ENCODE peak calls at places on chromosomes 3 and 15, in nine cellular contexts. U, F, K, Q, P, V, X, W and J are unnamed samples.

GRCh38 chr15:101047301-101047781 is 128.2 kb downstream of the LRRK1 start:
- DNase-seq in F (no peak), Q (peak; percentile 32), U (no peak), V (no peak), W (no peak), X (no peak), P (no peak), K (peak; percentile 12), J (no peak)

GRCh38 chr15:68410466-68411200 is 21.3 kb downstream of the ITGA11 start:
- DNase-seq in X (no peak), U (no peak), W (no peak), F (no peak), P (no peak), Q (peak; percentile 38), K (peak; percentile 11), V (no peak), J (no peak)

GRCh38 chr3:48656841-48657281 is 5.8 kb downstream of the CELSR3 start:
- DNase-seq in X (no peak), K (no peak), Q (no peak), P (no peak), F (no peak), V (no peak), W (no peak), U (no peak), J (no peak)

GRCh38 chr3:32457971-32458471 is 44.6 kb downstream of the CMTM6 start:
- DNase-seq in P (no peak), W (no peak), X (no peak), F (no peak), V (no peak), U (no peak), Q (peak; percentile 80), K (no peak), J (no peak)

GRCh38 chr3:17192995-17193394 is 308.2 kb downstream of the PLCL2 start:
- DNase-seq in P (no peak), U (no peak), Q (no peak), X (no peak), F (no peak), V (no peak), W (no peak), K (no peak), J (no peak)

GRCh38 chr15:45448516-45448915 is 70.2 kb upstream of the GATM start:
- DNase-seq in F (no peak), X (no peak), P (no peak), V (no peak), U (no peak), Q (no peak), K (peak; percentile 86), W (peak; percentile 70), J (no peak)

GRCh38 chr3:182609575-182610156 is 183.6 kb upstream of the ATP11B start:
- DNase-seq in K (peak; percentile 79), Q (no peak), X (no peak), P (no peak), U (no peak), F (no peak), V (no peak), W (peak; percentile 84), J (no peak)

GRCh38 chr3:50161320-50161719 is 6.2 kb downstream of the SEMA3F start:
- DNase-seq in F (no peak), X (no peak), W (no peak), K (peak; percentile 88), P (no peak), V (no peak), Q (no peak), U (no peak), J (no peak)

GRCh38 chr15:60212536-60212935 is 185.2 kb downstream of the ANXA2 start:
- DNase-seq in P (peak; percentile 7), X (no peak), V (no peak), F (no peak), W (peak; percentile 10), U (no peak), Q (no peak), K (no peak), J (no peak)

GRCh38 chr15:60514261-60514881 is 35.4 kb upstream of the ICE2 start:
- DNase-seq in Q (no peak), P (no peak), W (no peak), V (no peak), F (no peak), U (no peak), K (no peak), X (no peak), J (no peak)

GRCh38 chr15:49083471-49084284 is 37.4 kb upstream of the SECISBP2L start:
- DNase-seq in K (no peak), P (no peak), W (no peak), V (no peak), Q (no peak), F (no peak), U (peak; percentile 45), X (peak; percentile 46), J (no peak)

GRCh38 chr15:39230205-39230916 is 350.5 kb upstream of the THBS1 start:
- DNase-seq in X (no peak), Q (no peak), V (peak; percentile 80), U (no peak), P (no peak), K (no peak), W (no peak), F (no peak), J (no peak)

GRCh38 chr3:72343078-72343477 is 505.2 kb downstream of the SHQ1 start:
- DNase-seq in K (no peak), F (peak; percentile 11), W (no peak), U (peak; percentile 55), X (no peak), Q (no peak), P (no peak), V (no peak), J (no peak)
- TF ChIP-seq CTCF in K (no peak), F (no peak), W (no peak), U (peak; percentile 30), X (no peak), Q (no peak), P (no peak), V (no peak), J (no peak)

GRCh38 chr3:38117163-38117716 is 19.7 kb downstream of the ACAA1 start:
- DNase-seq in P (no peak), U (no peak), K (no peak), F (no peak), Q (no peak), X (no peak), W (no peak), V (no peak), J (no peak)
- TF ChIP-seq CTCF in P (no peak), U (no peak), K (no peak), F (no peak), Q (no peak), X (no peak), W (no peak), V (no peak), J (no peak)

GRCh38 chr3:128270559-128271492 is 117.5 kb downstream of the EEFSEC start:
- DNase-seq in K (no peak), W (no peak), U (no peak), P (no peak), Q (peak; percentile 38), X (no peak), V (no peak), F (no peak), J (no peak)

GRCh38 chr3:128269796-128270195 is 116.5 kb downstream of the EEFSEC start:
- DNase-seq in F (no peak), K (no peak), X (no peak), U (no peak), P (no peak), V (no peak), Q (peak; percentile 19), W (no peak), J (no peak)

GRCh38 chr3:128267541-128267940 is 114.3 kb downstream of the EEFSEC start:
- DNase-seq in U (no peak), F (no peak), Q (no peak), V (no peak), X (no peak), W (no peak), P (no peak), K (no peak), J (no peak)

GRCh38 chr3:128271536-128272332 is 118.5 kb downstream of the EEFSEC start:
- DNase-seq in U (no peak), F (no peak), Q (peak; percentile 15), K (no peak), P (no peak), V (no peak), X (no peak), W (no peak), J (no peak)

GRCh38 chr3:128269131-128269775 is 116.0 kb downstream of the EEFSEC start:
- DNase-seq in P (no peak), V (no peak), F (no peak), W (no peak), U (no peak), X (no peak), K (no peak), Q (no peak), J (no peak)
- TF ChIP-seq CTCF in P (no peak), V (no peak), F (no peak), W (no peak), U (no peak), X (no peak), K (no peak), Q (no peak), J (no peak)

GRCh38 chr15:72784233-72784876 is 797 bp upstream of the ADPGK start:
- DNase-seq in U (peak; percentile 92), F (peak; percentile 52), K (peak; percentile 80), P (peak; percentile 62), X (peak; percentile 37), W (peak; percentile 64), V (peak; percentile 91), Q (no peak), J (peak; percentile 37)

GRCh38 chr15:72782274-72782992 is 1.1 kb downstream of the ADPGK start:
- DNase-seq in W (no peak), F (no peak), U (no peak), X (no peak), Q (no peak), K (no peak), P (no peak), V (no peak), J (no peak)

GRCh38 chr15:72783563-72784232 is at the start of gene ADPGK:
- DNase-seq in X (peak; percentile 57), P (peak; percentile 73), K (peak; percentile 91), W (peak; percentile 97), U (peak; percentile 90), Q (peak; percentile 99), V (peak; percentile 92), F (peak; percentile 66), J (peak; percentile 86)

GRCh38 chr15:72781621-72782020 is 1.9 kb downstream of the ADPGK start:
- DNase-seq in X (no peak), V (no peak), P (no peak), U (no peak), K (no peak), W (no peak), F (no peak), Q (no peak), J (no peak)

DNA sequence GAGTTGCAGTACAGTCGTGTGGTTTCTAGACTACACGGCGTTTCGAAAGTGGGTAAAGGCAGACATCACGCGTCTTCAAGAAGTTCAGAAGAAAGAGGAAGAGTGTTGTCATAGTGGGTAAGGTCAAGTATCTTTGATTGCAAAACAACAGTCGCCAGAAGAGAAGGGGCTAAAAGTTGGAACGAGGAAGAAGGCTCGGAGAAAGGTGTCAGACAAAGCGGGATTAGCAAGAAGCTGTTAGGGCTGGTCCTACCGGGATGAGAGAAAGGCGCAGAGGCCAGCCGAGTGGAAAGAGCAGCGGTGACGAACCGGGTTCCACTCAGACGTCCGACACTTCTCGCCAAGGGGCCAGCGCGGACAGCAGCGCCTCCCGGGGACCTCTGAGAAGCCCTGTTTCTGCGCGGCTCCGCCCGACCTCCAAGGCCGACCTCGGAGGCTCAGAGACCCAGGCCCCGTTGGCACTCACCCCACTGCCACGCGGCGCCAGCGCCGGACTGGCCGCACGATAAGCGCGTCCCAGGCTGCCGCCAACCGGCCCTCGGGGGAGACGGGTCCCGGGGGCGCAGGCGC is 480 bp downstream of the ADPGK start:
- DNase-seq in K (peak; percentile 52), Q (no peak), V (peak; percentile 30), X (no peak), W (no peak), P (no peak), U (peak; percentile 29), F (no peak), J (no peak)
- TF ChIP-seq CTCF in K (no peak), Q (no peak), V (no peak), X (no peak), W (no peak), P (no peak), U (no peak), F (no peak), J (no peak)